ENCODE peak calls at places on chromosomes 4 and X, in eight cellular contexts. B, C, U, R, N, Z, Y and H are unnamed samples.

GRCh38 chrX:69216911-69217310 is 51.7 kb upstream of the PJA1 start:
- DNase-seq in R (no peak), U (no peak), Z (no peak), Y (no peak), N (no peak), C (no peak), B (no peak), H (no peak)

GRCh38 chrX:97311066-97311778 is 427.5 kb downstream of the RPA4 start:
- DNase-seq in N (no peak), Z (no peak), Y (no peak), B (no peak), R (no peak), U (no peak), C (no peak), H (no peak)

GRCh38 chrX:72121381-72121780 is 10.3 kb downstream of the RTL5 start:
- DNase-seq in Z (no peak), B (peak), U (no peak), N (no peak), R (peak), Y (no peak), C (peak), H (peak)

GRCh38 chr4:47597696-47598095 is 112.6 kb downstream of the ATP10D start:
- DNase-seq in U (no peak), B (no peak), Y (no peak), Z (no peak), R (no peak), C (no peak), N (no peak), H (peak)

GRCh38 chr4:26081795-26082498 is 167.9 kb downstream of the SMIM20 start:
- DNase-seq in C (no peak), N (no peak), B (no peak), U (no peak), R (peak), Z (no peak), Y (no peak), H (peak)

GRCh38 chr4:104394409-104394813 is 100.3 kb downstream of the CXXC4 start:
- DNase-seq in Z (no peak), U (no peak), C (no peak), B (no peak), N (no peak), Y (no peak), R (no peak), H (no peak)

GRCh38 chr4:109985993-109986640 is 73.4 kb downstream of the EGF start:
- DNase-seq in C (no peak), Y (no peak), B (no peak), R (no peak), N (no peak), Z (no peak), U (no peak), H (no peak)

GRCh38 chr4:30770049-30770549 is 49.9 kb downstream of the PCDH7 start:
- DNase-seq in B (no peak), Y (no peak), U (no peak), N (no peak), C (no peak), Z (no peak), R (no peak), H (peak)

GRCh38 chr4:84814100-84814750 is 152.3 kb downstream of the WDFY3 start:
- DNase-seq in R (no peak), N (no peak), U (no peak), B (peak), C (peak), Z (no peak), Y (no peak), H (peak)

GRCh38 chrX:15903186-15903681 is 48.6 kb upstream of the AP1S2 start:
- DNase-seq in B (no peak), Y (no peak), R (no peak), U (no peak), C (no peak), N (no peak), Z (peak), H (no peak)

GRCh38 chr4:134328741-134329140 is 127.2 kb upstream of the PABPC4L start:
- DNase-seq in B (no peak), N (no peak), R (no peak), U (no peak), C (no peak), Z (no peak), Y (no peak), H (no peak)

GRCh38 chrX:129750971-129751370 is 12.2 kb downstream of the XPNPEP2 start:
- DNase-seq in N (no peak), B (no peak), U (no peak), Y (no peak), R (no peak), C (no peak), Z (no peak), H (no peak)

GRCh38 chrX:124239324-124239723 is 93.1 kb upstream of the TEX13D start:
- DNase-seq in Y (no peak), R (no peak), C (no peak), Z (no peak), N (no peak), U (no peak), B (no peak), H (no peak)

GRCh38 chrX:137547291-137547690 is 18.6 kb upstream of the ZIC3 start:
- DNase-seq in R (no peak), Y (no peak), B (no peak), Z (no peak), U (no peak), N (no peak), C (no peak), H (no peak)

GRCh38 chrX:45368705-45369104 is 168.0 kb upstream of the DIPK2B start:
- DNase-seq in C (no peak), U (no peak), B (no peak), Y (no peak), R (no peak), Z (no peak), N (no peak), H (no peak)

GRCh38 chrX:78375894-78376293 is 48.5 kb upstream of the CYSLTR1 start:
- DNase-seq in B (no peak), U (no peak), Y (no peak), N (no peak), R (no peak), Z (peak), C (no peak), H (no peak)

GRCh38 chrX:38342853-38343778 is 9.3 kb upstream of the OTC start:
- DNase-seq in Z (no peak), N (no peak), Y (no peak), B (no peak), R (no peak), U (no peak), C (no peak), H (no peak)